ENCODE peak calls at places on chromosomes 3 and 15, in seven cellular contexts. One of them, this sample, is unnamed.

GRCh38 chr3:45026038-45026437 is at the start of gene CLEC3B:
- DNase-seq in NCI-H1092 treated with DMSO at 0.1 percent for 48 hours: no peak
- DNase-seq in neuronal stem cell: no peak
- DNase-seq in thoracic aorta: no peak
- DNase-seq in stimulated activated CD8-positive, alpha-beta memory T cell treated with anti-CD3 and anti-CD28 coated beads, Interleukin-15, amount 100 ng/mL, for 4 hours: no peak
- DNase-seq in stimulated activated CD4-positive, alpha-beta T cell treated with anti-CD3 and anti-CD28 coated beads, Interleukin-15, amount 100 ng/mL, for 1 hour: no peak
- DNase-seq in NCI-H524 treated with DMSO at 0.1 percent for 48 hours: no peak
- DNase-seq in this sample: no peak

GRCh38 chr3:184039414-184039813 is 7.9 kb downstream of the HTR3D start:
- DNase-seq in NCI-H524 treated with DMSO at 0.1 percent for 48 hours: peak
- DNase-seq in NCI-H1092 treated with DMSO at 0.1 percent for 48 hours: no peak
- DNase-seq in stimulated activated CD4-positive, alpha-beta T cell treated with anti-CD3 and anti-CD28 coated beads, Interleukin-15, amount 100 ng/mL, for 1 hour: no peak
- DNase-seq in thoracic aorta: no peak
- DNase-seq in stimulated activated CD8-positive, alpha-beta memory T cell treated with anti-CD3 and anti-CD28 coated beads, Interleukin-15, amount 100 ng/mL, for 4 hours: no peak
- DNase-seq in neuronal stem cell: no peak
- DNase-seq in this sample: no peak

GRCh38 chr3:76972624-76973296 is 67.1 kb upstream of the ROBO2 start:
- DNase-seq in stimulated activated CD4-positive, alpha-beta T cell treated with anti-CD3 and anti-CD28 coated beads, Interleukin-15, amount 100 ng/mL, for 1 hour: no peak
- DNase-seq in NCI-H524 treated with DMSO at 0.1 percent for 48 hours: no peak
- DNase-seq in NCI-H1092 treated with DMSO at 0.1 percent for 48 hours: no peak
- DNase-seq in stimulated activated CD8-positive, alpha-beta memory T cell treated with anti-CD3 and anti-CD28 coated beads, Interleukin-15, amount 100 ng/mL, for 4 hours: no peak
- DNase-seq in thoracic aorta: no peak
- DNase-seq in neuronal stem cell: no peak
- DNase-seq in this sample: no peak

GRCh38 chr3:183635431-183636220 is at the start of gene KLHL24:
- DNase-seq in thoracic aorta: peak
- DNase-seq in NCI-H1092 treated with DMSO at 0.1 percent for 48 hours: peak
- DNase-seq in stimulated activated CD4-positive, alpha-beta T cell treated with anti-CD3 and anti-CD28 coated beads, Interleukin-15, amount 100 ng/mL, for 1 hour: peak
- DNase-seq in NCI-H524 treated with DMSO at 0.1 percent for 48 hours: peak
- DNase-seq in stimulated activated CD8-positive, alpha-beta memory T cell treated with anti-CD3 and anti-CD28 coated beads, Interleukin-15, amount 100 ng/mL, for 4 hours: peak
- DNase-seq in neuronal stem cell: peak
- DNase-seq in this sample: peak

GRCh38 chr15:65824941-65825544 is 33.0 kb upstream of the DENND4A start:
- DNase-seq in NCI-H1092 treated with DMSO at 0.1 percent for 48 hours: no peak
- DNase-seq in stimulated activated CD4-positive, alpha-beta T cell treated with anti-CD3 and anti-CD28 coated beads, Interleukin-15, amount 100 ng/mL, for 1 hour: no peak
- DNase-seq in stimulated activated CD8-positive, alpha-beta memory T cell treated with anti-CD3 and anti-CD28 coated beads, Interleukin-15, amount 100 ng/mL, for 4 hours: no peak
- DNase-seq in NCI-H524 treated with DMSO at 0.1 percent for 48 hours: no peak
- DNase-seq in neuronal stem cell: no peak
- DNase-seq in thoracic aorta: no peak
- DNase-seq in this sample: no peak

GRCh38 chr15:47839233-47839867 is 122.0 kb downstream of the SEMA6D start:
- DNase-seq in NCI-H1092 treated with DMSO at 0.1 percent for 48 hours: no peak
- DNase-seq in NCI-H524 treated with DMSO at 0.1 percent for 48 hours: no peak
- DNase-seq in stimulated activated CD8-positive, alpha-beta memory T cell treated with anti-CD3 and anti-CD28 coated beads, Interleukin-15, amount 100 ng/mL, for 4 hours: no peak
- DNase-seq in thoracic aorta: no peak
- DNase-seq in neuronal stem cell: no peak
- DNase-seq in stimulated activated CD4-positive, alpha-beta T cell treated with anti-CD3 and anti-CD28 coated beads, Interleukin-15, amount 100 ng/mL, for 1 hour: no peak
- DNase-seq in this sample: no peak

GRCh38 chr3:46998121-46998851 is 18.8 kb downstream of the NBEAL2 start:
- DNase-seq in stimulated activated CD8-positive, alpha-beta memory T cell treated with anti-CD3 and anti-CD28 coated beads, Interleukin-15, amount 100 ng/mL, for 4 hours: peak
- DNase-seq in thoracic aorta: no peak
- DNase-seq in NCI-H1092 treated with DMSO at 0.1 percent for 48 hours: peak
- DNase-seq in stimulated activated CD4-positive, alpha-beta T cell treated with anti-CD3 and anti-CD28 coated beads, Interleukin-15, amount 100 ng/mL, for 1 hour: peak
- DNase-seq in NCI-H524 treated with DMSO at 0.1 percent for 48 hours: no peak
- DNase-seq in neuronal stem cell: peak
- DNase-seq in this sample: peak

GRCh38 chr3:10373686-10374261 is 52.9 kb upstream of the SEC13 start:
- DNase-seq in NCI-H524 treated with DMSO at 0.1 percent for 48 hours: no peak
- DNase-seq in neuronal stem cell: no peak
- DNase-seq in thoracic aorta: no peak
- DNase-seq in NCI-H1092 treated with DMSO at 0.1 percent for 48 hours: no peak
- DNase-seq in stimulated activated CD4-positive, alpha-beta T cell treated with anti-CD3 and anti-CD28 coated beads, Interleukin-15, amount 100 ng/mL, for 1 hour: no peak
- DNase-seq in stimulated activated CD8-positive, alpha-beta memory T cell treated with anti-CD3 and anti-CD28 coated beads, Interleukin-15, amount 100 ng/mL, for 4 hours: no peak
- DNase-seq in this sample: no peak

GRCh38 chr15:45641374-45641778 is 6.5 kb downstream of the SQOR start:
- DNase-seq in NCI-H1092 treated with DMSO at 0.1 percent for 48 hours: no peak
- DNase-seq in stimulated activated CD8-positive, alpha-beta memory T cell treated with anti-CD3 and anti-CD28 coated beads, Interleukin-15, amount 100 ng/mL, for 4 hours: no peak
- DNase-seq in thoracic aorta: no peak
- DNase-seq in stimulated activated CD4-positive, alpha-beta T cell treated with anti-CD3 and anti-CD28 coated beads, Interleukin-15, amount 100 ng/mL, for 1 hour: no peak
- DNase-seq in neuronal stem cell: no peak
- DNase-seq in NCI-H524 treated with DMSO at 0.1 percent for 48 hours: no peak
- DNase-seq in this sample: no peak

GRCh38 chr3:39249453-39250115 is 30.3 kb downstream of the CX3CR1 start:
- DNase-seq in stimulated activated CD4-positive, alpha-beta T cell treated with anti-CD3 and anti-CD28 coated beads, Interleukin-15, amount 100 ng/mL, for 1 hour: no peak
- DNase-seq in thoracic aorta: no peak
- DNase-seq in NCI-H1092 treated with DMSO at 0.1 percent for 48 hours: no peak
- DNase-seq in stimulated activated CD8-positive, alpha-beta memory T cell treated with anti-CD3 and anti-CD28 coated beads, Interleukin-15, amount 100 ng/mL, for 4 hours: no peak
- DNase-seq in neuronal stem cell: no peak
- DNase-seq in NCI-H524 treated with DMSO at 0.1 percent for 48 hours: no peak
- DNase-seq in this sample: no peak

GRCh38 chr3:142035308-142035922 is 113.9 kb downstream of the TFDP2 start:
- DNase-seq in NCI-H1092 treated with DMSO at 0.1 percent for 48 hours: no peak
- DNase-seq in NCI-H524 treated with DMSO at 0.1 percent for 48 hours: no peak
- DNase-seq in stimulated activated CD4-positive, alpha-beta T cell treated with anti-CD3 and anti-CD28 coated beads, Interleukin-15, amount 100 ng/mL, for 1 hour: no peak
- DNase-seq in neuronal stem cell: no peak
- DNase-seq in thoracic aorta: no peak
- DNase-seq in stimulated activated CD8-positive, alpha-beta memory T cell treated with anti-CD3 and anti-CD28 coated beads, Interleukin-15, amount 100 ng/mL, for 4 hours: no peak
- DNase-seq in this sample: no peak

GRCh38 chr15:77742127-77742526 is 109.4 kb upstream of the LINGO1 start:
- DNase-seq in neuronal stem cell: no peak
- DNase-seq in thoracic aorta: no peak
- DNase-seq in NCI-H1092 treated with DMSO at 0.1 percent for 48 hours: no peak
- DNase-seq in stimulated activated CD4-positive, alpha-beta T cell treated with anti-CD3 and anti-CD28 coated beads, Interleukin-15, amount 100 ng/mL, for 1 hour: no peak
- DNase-seq in NCI-H524 treated with DMSO at 0.1 percent for 48 hours: no peak
- DNase-seq in stimulated activated CD8-positive, alpha-beta memory T cell treated with anti-CD3 and anti-CD28 coated beads, Interleukin-15, amount 100 ng/mL, for 4 hours: no peak
- DNase-seq in this sample: no peak

GRCh38 chr3:16841354-16841753 is 43.4 kb upstream of the PLCL2 start:
- DNase-seq in NCI-H524 treated with DMSO at 0.1 percent for 48 hours: no peak
- DNase-seq in stimulated activated CD8-positive, alpha-beta memory T cell treated with anti-CD3 and anti-CD28 coated beads, Interleukin-15, amount 100 ng/mL, for 4 hours: no peak
- DNase-seq in neuronal stem cell: no peak
- DNase-seq in thoracic aorta: no peak
- DNase-seq in NCI-H1092 treated with DMSO at 0.1 percent for 48 hours: no peak
- DNase-seq in stimulated activated CD4-positive, alpha-beta T cell treated with anti-CD3 and anti-CD28 coated beads, Interleukin-15, amount 100 ng/mL, for 1 hour: no peak
- DNase-seq in this sample: no peak

GRCh38 chr3:134392336-134392983 is 18.2 kb upstream of the AMOTL2 start:
- DNase-seq in NCI-H1092 treated with DMSO at 0.1 percent for 48 hours: peak
- DNase-seq in NCI-H524 treated with DMSO at 0.1 percent for 48 hours: no peak
- DNase-seq in stimulated activated CD4-positive, alpha-beta T cell treated with anti-CD3 and anti-CD28 coated beads, Interleukin-15, amount 100 ng/mL, for 1 hour: no peak
- DNase-seq in thoracic aorta: peak
- DNase-seq in neuronal stem cell: no peak
- DNase-seq in stimulated activated CD8-positive, alpha-beta memory T cell treated with anti-CD3 and anti-CD28 coated beads, Interleukin-15, amount 100 ng/mL, for 4 hours: no peak
- DNase-seq in this sample: no peak

GRCh38 chr15:95857124-95857757 is 473.3 kb upstream of the NR2F2 start:
- DNase-seq in NCI-H1092 treated with DMSO at 0.1 percent for 48 hours: no peak
- DNase-seq in stimulated activated CD4-positive, alpha-beta T cell treated with anti-CD3 and anti-CD28 coated beads, Interleukin-15, amount 100 ng/mL, for 1 hour: no peak
- DNase-seq in neuronal stem cell: no peak
- DNase-seq in stimulated activated CD8-positive, alpha-beta memory T cell treated with anti-CD3 and anti-CD28 coated beads, Interleukin-15, amount 100 ng/mL, for 4 hours: no peak
- DNase-seq in NCI-H524 treated with DMSO at 0.1 percent for 48 hours: no peak
- DNase-seq in thoracic aorta: no peak
- DNase-seq in this sample: no peak

GRCh38 chr3:54427951-54428871 is 305.9 kb downstream of the CACNA2D3 start:
- DNase-seq in NCI-H524 treated with DMSO at 0.1 percent for 48 hours: no peak
- DNase-seq in stimulated activated CD8-positive, alpha-beta memory T cell treated with anti-CD3 and anti-CD28 coated beads, Interleukin-15, amount 100 ng/mL, for 4 hours: no peak
- DNase-seq in thoracic aorta: no peak
- DNase-seq in NCI-H1092 treated with DMSO at 0.1 percent for 48 hours: peak
- DNase-seq in stimulated activated CD4-positive, alpha-beta T cell treated with anti-CD3 and anti-CD28 coated beads, Interleukin-15, amount 100 ng/mL, for 1 hour: no peak
- DNase-seq in neuronal stem cell: peak
- DNase-seq in this sample: peak

GRCh38 chr3:143344516-143345165 is 225.1 kb downstream of the CHST2 start:
- DNase-seq in stimulated activated CD4-positive, alpha-beta T cell treated with anti-CD3 and anti-CD28 coated beads, Interleukin-15, amount 100 ng/mL, for 1 hour: no peak
- DNase-seq in neuronal stem cell: no peak
- DNase-seq in NCI-H524 treated with DMSO at 0.1 percent for 48 hours: no peak
- DNase-seq in thoracic aorta: no peak
- DNase-seq in NCI-H1092 treated with DMSO at 0.1 percent for 48 hours: no peak
- DNase-seq in stimulated activated CD8-positive, alpha-beta memory T cell treated with anti-CD3 and anti-CD28 coated beads, Interleukin-15, amount 100 ng/mL, for 4 hours: no peak
- DNase-seq in this sample: no peak